ENCODE peak calls at places on chromosomes 2 and 18, in six cellular contexts. E, Z, T, I, Y and K are unnamed samples.

GRCh38 chr2:146080925-146081324 is 1561.0 kb upstream of the ZEB2 start:
- DNase-seq in Y (no peak), Z (no peak), E (no peak), T (no peak), I (no peak), K (no peak)

GRCh38 chr2:83991992-83992391 is 467.1 kb downstream of the SUCLG1 start:
- DNase-seq in Z (no peak), E (no peak), Y (no peak), T (no peak), I (no peak), K (no peak)

GRCh38 chr2:70777450-70777849 is 9.4 kb upstream of the ADD2 start:
- DNase-seq in T (no peak), Z (no peak), Y (no peak), E (no peak), I (no peak), K (no peak)

GRCh38 chr2:33498291-33498956 is 22.0 kb downstream of the RASGRP3 start:
- DNase-seq in Y (no peak), Z (no peak), I (no peak), E (no peak), T (no peak), K (no peak)

GRCh38 chr2:221097568-221097915 is 474.6 kb downstream of the EPHA4 start:
- DNase-seq in Y (no peak), Z (no peak), E (no peak), T (peak), I (no peak), K (no peak)

GRCh38 chr2:28389399-28390240 is 3.0 kb upstream of the FOSL2 start:
- DNase-seq in T (no peak), Z (no peak), I (no peak), E (no peak), Y (no peak), K (no peak)

GRCh38 chr2:231201475-231201814 is 3.0 kb downstream of the ARMC9 start:
- DNase-seq in E (no peak), I (no peak), T (no peak), Z (no peak), Y (no peak), K (no peak)

GRCh38 chr2:192007819-192008218 is 160.9 kb upstream of the CAVIN2 start:
- DNase-seq in Y (no peak), Z (no peak), I (no peak), E (no peak), T (peak), K (no peak)

GRCh38 chr2:86046985-86047384 is 58.7 kb downstream of the POLR1A start:
- DNase-seq in Y (no peak), E (no peak), T (no peak), Z (peak), I (no peak), K (peak)

GRCh38 chr2:54999182-54999581 is 51.1 kb downstream of the RTN4 start:
- DNase-seq in T (peak), Y (no peak), Z (no peak), E (no peak), I (no peak), K (no peak)

GRCh38 chr2:39875914-39876267 is 96.8 kb upstream of the THUMPD2 start:
- DNase-seq in Z (no peak), E (no peak), I (no peak), T (peak), Y (no peak), K (peak)

GRCh38 chr18:48834421-48835011 is 116.2 kb downstream of the SMAD7 start:
- DNase-seq in I (peak), T (peak), E (no peak), Y (peak), Z (peak), K (no peak)

GRCh38 chr18:27847412-27847811 is 329.5 kb downstream of the CDH2 start:
- DNase-seq in E (no peak), Z (no peak), Y (no peak), T (no peak), I (no peak), K (peak)

GRCh38 chr2:24920813-24921441 is 890 bp upstream of the ADCY3 start:
- DNase-seq in Z (no peak), E (no peak), T (no peak), Y (no peak), I (no peak), K (no peak)

GRCh38 chr18:56226025-56226424 is 412.4 kb downstream of the TXNL1 start:
- DNase-seq in I (no peak), Y (no peak), E (no peak), Z (no peak), T (no peak), K (no peak)

GRCh38 chr2:159128191-159128590 is 158.3 kb downstream of the WDSUB1 start:
- DNase-seq in Y (no peak), I (no peak), T (no peak), E (no peak), Z (no peak), K (no peak)

GRCh38 chr18:24553886-24554285 is 93.4 kb downstream of the HRH4 start:
- DNase-seq in E (no peak), Y (no peak), Z (no peak), I (no peak), T (no peak), K (no peak)

GRCh38 chr18:78982186-78982585 is 2.6 kb downstream of the SALL3 start:
- DNase-seq in Y (no peak), Z (no peak), T (peak), E (no peak), I (no peak), K (no peak)

GRCh38 chr18:812673-813404 is 797 bp upstream of the YES1 start:
- DNase-seq in Y (peak), I (peak), E (peak), Z (no peak), T (peak), K (peak)

GRCh38 chr18:48711651-48712486 is 173.0 kb downstream of the CTIF start:
- DNase-seq in T (peak), I (no peak), Y (no peak), E (no peak), Z (peak), K (peak)

GRCh38 chr18:63479826-63480225 is 3.1 kb downstream of the SERPINB5 start:
- DNase-seq in T (no peak), E (no peak), Z (no peak), I (no peak), Y (no peak), K (no peak)

GRCh38 chr2:135095591-135095990 is 43.5 kb downstream of the RAB3GAP1 start:
- DNase-seq in T (no peak), I (no peak), E (no peak), Y (no peak), Z (no peak), K (no peak)

GRCh38 chr2:98296435-98296834 is 49.8 kb upstream of the CNGA3 start:
- DNase-seq in Z (no peak), E (no peak), I (no peak), T (no peak), Y (no peak), K (no peak)

GRCh38 chr2:197915548-197916265 is 111.3 kb downstream of the PLCL1 start:
- DNase-seq in I (no peak), Z (no peak), Y (no peak), E (no peak), T (peak), K (no peak)

GRCh38 chr2:207891222-207891844 is 121.6 kb upstream of the FZD5 start:
- DNase-seq in E (no peak), I (no peak), Y (no peak), T (no peak), Z (no peak), K (no peak)

GRCh38 chr2:28462122-28462521 is 33.7 kb upstream of the PLB1 start:
- DNase-seq in I (no peak), T (no peak), E (no peak), Y (no peak), Z (no peak), K (no peak)

GRCh38 chr2:46813046-46813445 is 102.6 kb downstream of the MCFD2 start:
- DNase-seq in I (no peak), T (peak), Z (no peak), Y (no peak), E (no peak), K (no peak)

GRCh38 chr2:122391726-122392125 is 636.3 kb downstream of the TSN start:
- DNase-seq in Z (no peak), I (no peak), Y (no peak), T (no peak), E (no peak), K (no peak)

GRCh38 chr2:3222636-3223035 is 155.0 kb downstream of the EIPR1 start:
- DNase-seq in Y (no peak), E (no peak), Z (no peak), T (no peak), I (no peak), K (peak)

GRCh38 chr2:239456940-239457339 is 56.1 kb upstream of the HDAC4 start:
- DNase-seq in Y (no peak), Z (no peak), I (no peak), T (no peak), E (no peak), K (no peak)

GRCh38 chr2:199932312-199932855 is 21.3 kb downstream of the C2orf69 start:
- DNase-seq in E (no peak), T (no peak), Z (peak), I (no peak), Y (no peak), K (no peak)

GRCh38 chr2:118495278-118495677 is 352.2 kb downstream of the EN1 start:
- DNase-seq in I (no peak), T (no peak), Z (no peak), Y (no peak), E (no peak), K (no peak)

GRCh38 chr2:118490323-118490722 is 357.1 kb downstream of the EN1 start:
- DNase-seq in Y (no peak), Z (no peak), T (no peak), I (no peak), E (no peak), K (no peak)

GRCh38 chr2:118489712-118490255 is 357.7 kb downstream of the EN1 start:
- DNase-seq in I (no peak), Y (no peak), Z (no peak), T (no peak), E (no peak), K (no peak)

GRCh38 chr2:118496467-118496866 is 351.0 kb downstream of the EN1 start:
- DNase-seq in Z (no peak), Y (no peak), T (no peak), I (no peak), E (no peak), K (no peak)

DNA sequence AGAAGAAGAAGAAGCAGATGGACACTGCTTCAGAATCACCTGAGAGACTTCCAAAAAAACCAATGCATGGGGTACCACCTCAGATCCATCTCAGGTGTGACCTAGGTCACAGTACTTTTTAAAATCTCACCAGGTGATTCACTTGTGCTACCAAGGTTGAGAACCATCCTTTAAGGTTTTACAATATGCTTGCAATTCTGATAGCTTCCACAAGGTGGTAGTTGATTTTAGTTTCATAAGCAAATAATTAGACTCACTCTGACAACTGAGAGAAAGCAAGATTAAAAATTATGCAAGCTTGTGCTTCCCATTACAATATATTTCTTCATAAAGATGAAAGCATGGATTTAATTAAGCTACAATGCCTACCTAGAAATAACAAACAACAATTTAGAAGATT is 355.1 kb downstream of the EN1 start:
- DNase-seq in Z (no peak), E (no peak), Y (no peak), I (no peak), T (peak), K (peak)
- TF ChIP-seq CTCF in Z (no peak), E (no peak), Y (no peak), I (no peak), T (peak), K (peak)

DNA sequence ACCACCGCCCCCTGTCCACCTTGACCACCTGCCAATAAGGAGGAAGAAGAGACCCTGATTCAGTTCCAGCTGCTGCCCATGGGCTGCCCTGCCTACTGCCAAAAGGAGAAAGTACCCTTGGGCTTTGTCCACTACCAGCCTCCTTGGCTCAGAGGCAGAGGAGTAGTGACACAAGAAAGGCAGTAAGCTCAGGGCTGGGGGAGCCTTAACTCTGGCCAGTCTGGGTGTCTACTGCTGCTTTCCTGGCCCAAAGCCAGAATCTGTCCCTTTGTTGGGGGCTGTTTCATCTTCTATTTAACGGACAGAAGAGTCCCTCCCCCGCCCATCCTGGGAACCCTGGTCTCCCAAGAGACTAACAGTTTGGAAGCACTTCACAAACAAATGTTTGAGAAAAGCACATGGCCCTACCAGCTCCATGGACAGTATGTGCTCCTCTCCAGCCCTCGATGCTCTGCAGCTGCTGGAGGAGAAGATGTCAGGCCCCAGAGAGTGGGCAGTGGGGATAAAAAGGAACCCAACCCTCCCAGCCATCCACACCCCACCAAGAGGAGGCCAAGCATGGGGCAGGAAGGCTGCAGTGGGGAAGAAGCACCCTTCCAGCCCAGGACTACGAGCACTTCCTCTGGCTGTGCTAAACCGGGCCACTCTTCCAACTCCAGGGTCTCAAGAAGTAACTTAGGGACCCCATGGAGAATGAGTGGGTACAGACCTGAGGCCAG is 1.3 kb downstream of the ATG9A start:
- DNase-seq in Y (peak), I (no peak), Z (no peak), E (no peak), T (no peak), K (no peak)
- H3K4me3 ChIP-seq in Y (no peak), I (peak), Z (peak), E (peak), T (peak), K (peak)

DNA sequence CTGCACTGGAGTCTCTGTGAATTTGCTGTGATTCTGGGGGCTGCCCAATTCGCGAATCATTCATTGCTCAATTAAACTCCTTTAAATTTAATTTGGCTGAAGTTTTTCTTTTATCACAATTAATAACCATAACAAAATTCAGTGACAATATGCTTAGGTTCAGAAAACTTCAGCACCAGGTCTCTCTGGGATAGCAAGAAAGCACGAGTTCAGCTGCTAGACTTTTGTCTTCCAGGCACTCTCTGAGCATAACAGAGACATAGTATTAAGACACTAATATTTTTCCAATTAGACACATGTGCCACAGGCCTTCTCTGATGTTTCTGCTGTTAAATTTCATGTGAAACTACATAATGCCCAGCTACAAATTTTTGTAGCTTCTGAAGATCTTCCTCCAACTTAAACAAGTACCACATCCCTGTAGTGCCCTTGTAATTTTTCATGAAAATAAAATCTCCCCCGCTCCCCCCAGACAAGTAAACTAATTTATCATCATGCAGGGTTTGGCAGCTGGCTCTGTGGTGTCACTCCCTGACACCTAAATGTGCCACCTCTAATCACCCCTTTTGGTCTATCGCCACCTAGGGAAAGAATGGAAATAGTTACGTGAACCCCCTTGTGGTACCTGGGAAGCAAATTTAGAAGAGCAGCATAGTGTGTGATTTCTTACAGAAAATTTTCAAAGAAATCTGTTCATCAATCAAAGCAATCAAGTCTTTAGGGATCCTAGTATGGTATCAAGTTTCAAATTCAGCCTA is 94.1 kb downstream of the CSRNP3 start:
- DNase-seq in Z (no peak), T (no peak), Y (no peak), E (no peak), I (no peak), K (no peak)
- TF ChIP-seq CTCF in Z (no peak), T (no peak), Y (no peak), E (no peak), I (no peak), K (peak)

GRCh38 chr18:57440331-57441101 is 5.3 kb downstream of the ONECUT2 start:
- DNase-seq in Y (no peak), E (no peak), T (no peak), I (no peak), Z (no peak), K (no peak)

GRCh38 chr18:57438669-57439616 is 3.8 kb downstream of the ONECUT2 start:
- DNase-seq in E (no peak), T (no peak), Z (no peak), Y (no peak), I (no peak), K (no peak)

GRCh38 chr18:57441395-57441794 is 6.2 kb downstream of the ONECUT2 start:
- DNase-seq in Z (no peak), Y (no peak), T (no peak), E (no peak), I (no peak), K (no peak)

GRCh38 chr18:57439617-57439975 is 4.4 kb downstream of the ONECUT2 start:
- DNase-seq in Y (no peak), I (no peak), Z (no peak), E (no peak), T (no peak), K (no peak)

DNA sequence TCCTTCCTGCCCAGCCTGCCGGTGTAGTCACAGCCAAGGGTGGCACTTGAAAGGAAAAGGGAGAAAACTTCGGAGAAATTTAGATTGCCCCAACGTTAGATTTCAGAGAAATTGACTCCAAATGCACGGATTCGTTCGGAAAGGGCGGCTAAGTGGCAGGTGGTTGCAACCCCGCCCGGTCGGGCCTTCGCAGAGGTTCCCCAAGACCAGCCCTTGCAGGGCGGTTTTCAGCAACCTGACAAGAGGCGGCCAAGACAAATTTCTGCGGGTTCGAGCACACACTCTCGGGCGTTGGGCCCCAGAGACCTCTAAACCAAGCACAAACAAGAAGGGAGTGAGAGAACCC is 4.8 kb downstream of the ONECUT2 start:
- DNase-seq in Y (no peak), I (no peak), Z (no peak), E (no peak), T (no peak), K (no peak)
- H3K4me3 ChIP-seq in Y (no peak), I (no peak), Z (no peak), E (no peak), T (no peak), K (no peak)